ENCODE peak calls at places on chromosome 20, in ten cellular contexts. O is SK-N-SH, C is HCT116, L is Panc1, E is vagina, H is GM23338, U is HL-60, Y is H1, F is upper lobe of left lung, R is endothelial cell of umbilical vein. T is an unnamed sample.

GRCh38 chr20:25867776-25868649 is 171.4 kb upstream of the ZNF337 start:
- DNase-seq in E (no peak), R (peak; percentile 68), F (peak; percentile 69), C (no peak), O (peak; percentile 71), L (no peak), U (no peak), H (peak; percentile 88), Y (no peak), T (no peak)

GRCh38 chr20:641516-641913 is 11.5 kb downstream of the SRXN1 start:
- DNase-seq in E (no peak), O (peak; percentile 88), Y (no peak), F (no peak), H (no peak), U (no peak), L (no peak), C (no peak), R (no peak), T (no peak)

GRCh38 chr20:32902456-32903420 is 44.0 kb downstream of the EFCAB8 start:
- DNase-seq in C (peak; percentile 27), R (peak; percentile 32), L (peak; percentile 24), U (no peak), F (peak; percentile 55), H (peak; percentile 72), E (no peak), Y (no peak), O (peak; percentile 80), T (peak; percentile 68)

GRCh38 chr20:15613530-15613929 is 959.7 kb downstream of the KIF16B start:
- DNase-seq in R (no peak), O (no peak), L (no peak), U (no peak), Y (no peak), C (no peak), H (no peak), F (no peak), E (no peak), T (no peak)

GRCh38 chr20:16201191-16201590 is 372.1 kb downstream of the KIF16B start:
- DNase-seq in R (no peak), E (no peak), L (no peak), U (no peak), F (no peak), O (no peak), Y (no peak), C (no peak), H (no peak), T (no peak)

GRCh38 chr20:53195882-53196610 is 223.9 kb downstream of the TSHZ2 start:
- DNase-seq in L (no peak), Y (no peak), U (no peak), R (no peak), C (no peak), F (no peak), E (no peak), H (no peak), O (no peak), T (no peak)

GRCh38 chr20:25017257-25017803 is 24.8 kb upstream of the APMAP start:
- DNase-seq in O (no peak), C (no peak), L (no peak), F (peak; percentile 94), Y (no peak), R (no peak), U (no peak), E (no peak), H (peak; percentile 60), T (no peak)

GRCh38 chr20:63508072-63508768 is 9.3 kb upstream of the EEF1A2 start:
- DNase-seq in C (no peak), F (no peak), H (no peak), R (no peak), O (no peak), Y (no peak), E (no peak), L (no peak), U (no peak), T (no peak)

GRCh38 chr20:31543966-31544598 is 29.8 kb downstream of the HM13 start:
- DNase-seq in Y (no peak), H (no peak), L (no peak), O (peak; percentile 69), R (peak; percentile 20), E (no peak), U (no peak), F (no peak), C (no peak), T (no peak)

GRCh38 chr20:23932256-23932655 is 52.7 kb upstream of the CST5 start:
- DNase-seq in E (no peak), R (no peak), C (no peak), U (no peak), Y (no peak), O (no peak), L (no peak), H (no peak), F (no peak), T (no peak)

GRCh38 chr20:23116301-23117089 is 30.4 kb upstream of the CD93 start:
- DNase-seq in F (no peak), U (peak; percentile 45), E (no peak), Y (no peak), R (no peak), C (no peak), H (no peak), L (no peak), O (no peak), T (no peak)

GRCh38 chr20:38885357-38885756 is 40.9 kb upstream of the FAM83D start:
- DNase-seq in Y (no peak), L (no peak), R (no peak), O (no peak), U (no peak), F (no peak), C (no peak), E (no peak), H (no peak), T (no peak)

GRCh38 chr20:37328149-37328945 is 17.6 kb upstream of the SRC start:
- DNase-seq in Y (no peak), F (no peak), E (no peak), L (no peak), U (no peak), O (no peak), C (no peak), H (no peak), R (no peak), T (no peak)

GRCh38 chr20:32456869-32457421 is 98.8 kb downstream of the ASXL1 start:
- DNase-seq in L (no peak), O (peak; percentile 97), C (no peak), U (no peak), E (no peak), F (no peak), Y (no peak), H (peak; percentile 88), R (no peak), T (peak; percentile 98)

GRCh38 chr20:38242848-38243449 is 17.6 kb downstream of the KIAA1755 start:
- DNase-seq in E (no peak), R (no peak), L (no peak), C (peak; percentile 48), Y (no peak), O (peak; percentile 47), U (peak; percentile 71), F (no peak), H (peak; percentile 55), T (no peak)

GRCh38 chr20:58103517-58103904 is 124.9 kb downstream of the ANKRD60 start:
- DNase-seq in Y (no peak), L (no peak), E (no peak), O (no peak), U (no peak), R (no peak), H (no peak), F (no peak), C (no peak), T (no peak)
- TF ChIP-seq POLR2AphosphoS5 in Y (no peak), L (no peak), E (no peak), O (no peak), U (no peak), R (no peak), H (no peak), F (no peak), C (no peak), T (no peak)

DNA sequence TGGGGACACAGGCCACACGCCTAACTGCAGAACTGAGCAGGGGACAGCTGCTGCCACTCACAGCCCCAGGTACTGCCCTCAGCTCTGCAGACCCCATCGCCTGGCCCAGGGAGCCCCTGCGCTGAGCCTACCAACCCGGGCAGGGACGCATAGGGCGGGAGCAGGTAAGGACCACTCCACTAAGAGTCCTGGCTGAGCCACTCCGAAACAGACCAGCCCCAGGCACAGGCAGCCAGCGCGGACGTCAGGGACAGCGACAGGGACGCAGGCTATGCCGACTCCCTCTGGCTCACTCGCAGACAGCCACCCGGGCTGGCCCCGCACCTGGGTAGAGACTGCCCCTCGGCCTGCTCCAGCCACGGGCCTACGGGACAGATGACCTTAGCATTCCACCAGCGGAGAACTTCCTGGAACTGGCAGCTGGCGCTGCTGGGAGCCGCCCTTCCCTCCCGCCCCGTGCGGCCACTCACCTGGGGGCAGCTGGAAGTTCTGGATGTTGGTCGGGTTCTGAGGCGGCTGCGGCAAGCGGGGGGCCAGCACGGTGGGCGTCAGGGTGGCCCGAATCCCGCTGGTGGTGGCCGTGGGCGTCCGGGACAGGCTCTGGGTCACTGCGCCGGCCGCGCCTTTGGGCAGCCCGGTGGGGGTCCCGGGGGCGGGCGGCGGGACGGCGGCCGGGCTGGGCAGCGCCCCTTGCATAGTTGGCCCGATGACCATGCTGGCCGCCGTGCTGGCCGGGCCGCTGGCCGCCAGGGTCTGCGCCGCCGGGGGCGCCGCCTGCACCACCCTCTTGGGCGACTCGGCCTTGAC is 1.5 kb downstream of the TAF4 start:
- DNase-seq in R (no peak), U (no peak), Y (no peak), E (no peak), H (peak; percentile 67), L (no peak), O (peak; percentile 72), C (no peak), F (peak; percentile 55), T (no peak)
- TF ChIP-seq POLR2AphosphoS5 in R (no peak), U (no peak), Y (no peak), E (no peak), H (no peak), L (no peak), O (no peak), C (no peak), F (no peak), T (no peak)

DNA sequence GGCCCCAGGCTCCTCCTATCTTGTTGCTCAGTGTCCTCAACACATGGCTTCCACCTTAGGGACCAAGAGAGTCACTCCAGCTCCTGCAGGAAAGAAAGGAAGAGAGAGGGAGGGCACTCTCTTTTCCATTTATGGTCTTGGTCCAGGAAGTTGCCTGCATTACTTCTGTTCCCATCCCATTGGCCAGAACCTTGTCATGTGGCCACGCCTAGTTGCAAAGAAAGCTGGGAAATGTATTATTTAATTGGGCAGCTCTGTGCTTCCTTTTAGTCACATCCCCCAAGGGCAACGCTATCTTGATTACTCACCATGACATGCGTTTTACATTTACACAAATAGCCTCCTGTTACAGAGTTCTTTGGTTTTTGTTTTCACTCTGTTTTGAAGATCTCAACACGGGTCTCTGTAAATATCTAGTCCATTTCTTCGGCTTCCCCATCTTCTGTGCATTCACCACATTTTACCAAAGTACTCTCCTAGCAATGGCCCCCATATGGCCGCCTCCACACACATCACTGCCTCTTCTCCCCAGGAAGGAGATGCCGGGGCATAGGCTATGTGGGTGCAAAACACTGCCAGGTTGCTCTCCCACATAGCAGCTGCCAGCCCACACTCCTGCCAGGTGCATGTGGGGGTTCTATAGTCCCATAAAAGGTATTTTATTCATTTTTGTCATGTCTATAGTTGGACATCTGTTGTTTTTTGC is 35.7 kb upstream of the ZMYND8 start:
- DNase-seq in C (peak; percentile 81), R (peak; percentile 85), O (peak; percentile 23), E (no peak), L (no peak), H (peak; percentile 16), U (peak; percentile 83), Y (no peak), F (peak; percentile 46), T (no peak)
- TF ChIP-seq POLR2AphosphoS5 in C (no peak), R (peak; percentile 4), O (no peak), E (no peak), L (no peak), H (no peak), U (no peak), Y (no peak), F (no peak), T (no peak)

GRCh38 chr20:57857118-57857517 is 147.3 kb upstream of the PMEPA1 start:
- DNase-seq in F (no peak), R (no peak), O (no peak), L (no peak), H (no peak), U (no peak), C (no peak), Y (no peak), E (no peak), T (no peak)
- TF ChIP-seq POLR2AphosphoS5 in F (no peak), R (no peak), O (no peak), L (no peak), H (no peak), U (no peak), C (no peak), Y (no peak), E (no peak), T (no peak)

T was measured in GM12891.